ENCODE peak calls at places on chromosomes 12 and 14, in four cellular contexts. F, L, X and E are unnamed samples.

GRCh38 chr12:94625531-94625930 is 24.8 kb downstream of the TMCC3 start:
- DNase-seq in F (no peak), L (no peak), X (no peak), E (no peak)

GRCh38 chr14:67577181-67577580 is 22.9 kb downstream of the PIGH start:
- DNase-seq in F (no peak), L (no peak), X (no peak), E (no peak)

GRCh38 chr14:98174031-98174430 is 1098.0 kb downstream of the BCL11B start:
- DNase-seq in F (no peak), L (no peak), X (no peak), E (no peak)

GRCh38 chr12:31567029-31567428 is 23.9 kb downstream of the DENND5B start:
- DNase-seq in F (no peak), L (no peak), X (no peak), E (no peak)

GRCh38 chr12:45966486-45966885 is 23.9 kb downstream of the SCAF11 start:
- DNase-seq in F (no peak), L (no peak), X (no peak), E (no peak)

GRCh38 chr14:78448483-78449094 is 278.4 kb downstream of the NRXN3 start:
- DNase-seq in F (peak), L (peak), X (peak), E (no peak)

GRCh38 chr14:99698642-99699041 is 14.5 kb downstream of the CYP46A1 start:
- DNase-seq in F (no peak), L (no peak), X (no peak), E (no peak)

GRCh38 chr12:78562358-78563205 is 302.0 kb upstream of the SYT1 start:
- DNase-seq in F (no peak), L (no peak), X (no peak), E (no peak)

GRCh38 chr12:21648378-21648777 is 9.3 kb downstream of the LDHB start:
- DNase-seq in F (no peak), L (no peak), X (no peak), E (no peak)

GRCh38 chr12:15634010-15634676 is 155.0 kb downstream of the EPS8 start:
- DNase-seq in F (no peak), L (no peak), X (no peak), E (no peak)

GRCh38 chr12:110137786-110138185 is 13.6 kb downstream of the IFT81 start:
- DNase-seq in F (no peak), L (no peak), X (no peak), E (no peak)

GRCh38 chr12:117837737-117838050 is 131.1 kb downstream of the KSR2 start:
- DNase-seq in F (no peak), L (no peak), X (no peak), E (no peak)

GRCh38 chr14:99884834-99885648 is 91.8 kb downstream of the EML1 start:
- DNase-seq in F (peak), L (peak), X (no peak), E (peak)

GRCh38 chr14:73662439-73663056 is 17.8 kb downstream of the DNAL1 start:
- DNase-seq in F (no peak), L (no peak), X (no peak), E (peak)

GRCh38 chr12:116590561-116590960 is 31.4 kb downstream of the MAP1LC3B2 start:
- DNase-seq in F (no peak), L (no peak), X (no peak), E (no peak)

DNA sequence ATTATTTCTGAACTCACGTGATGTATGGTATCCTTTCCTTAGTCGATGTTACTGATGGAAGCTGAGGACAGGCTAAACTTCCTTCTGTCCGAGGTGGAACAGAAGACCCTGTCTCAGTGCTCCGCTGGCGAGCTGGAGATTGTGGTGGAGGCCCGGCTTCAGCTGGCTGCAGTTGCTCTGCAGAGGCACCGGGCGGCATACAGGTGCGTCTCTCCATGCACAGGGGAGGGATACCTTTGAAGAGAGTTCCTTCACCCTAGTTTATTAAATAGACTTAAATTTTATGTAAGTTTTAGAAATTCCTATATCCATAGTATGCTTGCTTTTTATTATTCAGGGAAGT is 186.7 kb upstream of the NEDD1 start:
- DNase-seq in F (no peak), L (no peak), X (no peak), E (no peak)
- TF ChIP-seq CTCF in F (no peak), L (no peak), X (no peak), E (no peak)

GRCh38 chr12:114627393-114627792 is 56.6 kb downstream of the TBX3 start:
- DNase-seq in F (no peak), L (no peak), X (no peak), E (no peak)

GRCh38 chr12:114631242-114631641 is 52.7 kb downstream of the TBX3 start:
- DNase-seq in F (no peak), L (no peak), X (no peak), E (no peak)

GRCh38 chr12:114623737-114624136 is 60.2 kb downstream of the TBX3 start:
- DNase-seq in F (peak), L (no peak), X (no peak), E (no peak)

GRCh38 chr12:114628199-114628598 is 55.8 kb downstream of the TBX3 start:
- DNase-seq in F (no peak), L (no peak), X (no peak), E (no peak)

DNA sequence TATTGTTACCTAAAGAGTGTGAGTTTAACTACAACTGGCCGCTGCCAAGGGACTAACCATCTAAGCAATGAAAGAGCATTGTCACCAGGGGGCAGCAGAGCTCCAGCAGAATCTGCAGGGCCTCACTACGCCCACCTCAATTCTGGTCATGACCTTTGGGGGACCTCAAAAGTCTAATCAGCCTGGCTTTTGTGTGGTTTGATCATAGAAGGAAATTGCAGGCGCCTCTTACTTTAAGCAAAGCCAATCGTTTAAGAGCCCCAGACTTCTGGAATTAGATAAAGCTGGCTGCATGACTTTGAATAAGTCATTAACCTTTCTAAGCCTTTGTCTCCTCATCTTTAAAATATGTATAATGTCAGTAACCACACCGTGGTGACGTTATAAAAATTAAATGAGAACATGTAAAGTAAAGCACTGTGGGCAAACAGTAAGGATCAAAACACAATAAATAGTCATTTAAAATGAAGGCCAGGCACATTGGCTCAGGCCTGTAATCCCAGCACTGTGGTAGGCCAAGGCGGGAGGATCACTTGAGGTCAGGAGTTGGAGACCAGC is 58.6 kb downstream of the TBX3 start:
- DNase-seq in F (peak), L (no peak), X (no peak), E (no peak)
- TF ChIP-seq CTCF in F (peak), L (peak), X (no peak), E (peak)

DNA sequence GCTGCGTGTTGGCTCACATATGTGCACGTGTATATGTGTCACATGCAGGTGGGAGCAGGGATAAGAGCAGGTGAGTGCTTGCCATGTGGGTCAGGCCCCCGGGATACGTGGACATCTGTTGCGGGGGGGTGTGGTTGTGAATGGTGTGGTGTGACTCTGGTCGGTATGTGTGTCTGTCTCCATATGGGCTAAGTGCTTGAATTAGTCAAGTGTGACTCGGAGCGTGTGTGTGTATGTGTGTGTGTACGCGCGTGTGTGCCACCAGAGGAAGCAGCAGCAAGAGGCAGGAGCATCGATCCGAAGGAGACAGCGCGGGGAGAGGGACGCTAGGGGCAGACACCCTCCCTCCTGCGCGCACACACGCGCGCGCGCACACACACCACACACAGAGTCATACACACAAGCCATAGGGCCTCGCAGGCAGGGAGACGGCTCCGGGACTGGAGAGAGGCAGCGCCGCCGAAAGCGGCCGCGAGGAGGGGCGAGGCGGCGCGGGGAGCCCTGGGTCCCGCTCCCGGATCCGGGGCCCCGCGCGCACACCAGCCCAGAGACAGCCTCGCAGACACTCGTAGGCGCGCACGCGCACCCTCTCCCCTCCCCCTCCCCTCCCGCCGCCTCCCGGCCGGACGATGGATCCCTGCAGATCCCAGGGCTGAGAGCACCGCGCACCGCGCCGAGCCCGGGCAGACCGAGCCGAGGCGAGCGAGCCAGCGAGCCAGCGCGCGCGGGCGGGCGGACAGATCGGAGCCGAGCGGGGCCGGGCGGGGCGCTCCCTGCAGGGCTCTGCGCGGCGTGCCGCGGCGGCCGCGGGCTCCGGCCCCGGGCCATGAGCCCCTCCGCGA is at the start of gene ASIC1:
- DNase-seq in F (peak), L (peak), X (no peak), E (peak)
- TF ChIP-seq CTCF in F (no peak), L (no peak), X (no peak), E (peak)

DNA sequence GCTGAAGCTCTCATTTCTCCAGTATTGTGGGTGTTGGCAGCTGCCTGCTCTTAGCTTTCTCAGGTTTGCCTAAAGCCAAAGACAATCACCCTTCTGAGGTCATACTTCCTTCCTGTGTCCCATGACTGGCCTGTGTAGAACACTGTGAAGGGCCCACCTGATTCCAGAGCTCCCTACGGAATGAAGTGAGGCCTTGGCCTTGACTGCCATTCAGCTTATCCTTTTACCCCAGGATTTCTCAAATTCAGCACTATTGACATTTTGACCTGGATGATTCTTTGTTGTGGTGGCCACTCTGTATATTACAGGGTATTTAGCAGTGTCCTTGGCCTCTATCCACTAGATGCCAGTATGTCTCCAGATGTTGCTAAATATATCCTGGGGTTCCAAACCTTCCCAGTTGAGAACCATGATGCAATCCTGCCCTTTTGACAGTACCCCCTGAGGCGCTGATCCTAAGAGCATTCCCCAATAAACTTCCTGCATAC is 112.3 kb upstream of the KRR1 start:
- DNase-seq in F (no peak), L (no peak), X (no peak), E (no peak)
- TF ChIP-seq CTCF in F (no peak), L (no peak), X (no peak), E (no peak)